ENCODE peak calls at places on chromosomes 3 and 15, in seven cellular contexts. Y is uterus, N is fibroblast of pulmonary artery, F is NCI-H146, M is GDM1, X is IMR-90, V is GM03348. U is an unnamed sample.

GRCh38 chr3:10970306-10970979 is 22.1 kb upstream of the SLC6A1 start:
- DNase-seq in Y (no peak), N (no peak), F (no peak), M (no peak), X (no peak), V (no peak), U (no peak)

GRCh38 chr15:101455291-101455916 is 34.1 kb downstream of the PCSK6 start:
- DNase-seq in Y (no peak), N (no peak), F (no peak), M (no peak), X (no peak), V (peak; percentile 58), U (peak; percentile 71)

GRCh38 chr3:69719292-69719691 is 20.0 kb upstream of the MITF start:
- DNase-seq in Y (no peak), N (no peak), F (no peak), M (no peak), X (no peak), V (no peak), U (no peak)

GRCh38 chr3:150447631-150448465 is 39.8 kb downstream of the TSC22D2 start:
- DNase-seq in Y (no peak), N (no peak), F (no peak), M (no peak), X (no peak), V (no peak), U (no peak)

GRCh38 chr3:135007622-135008021 is 212.6 kb downstream of the EPHB1 start:
- DNase-seq in Y (no peak), N (no peak), F (no peak), M (no peak), X (no peak), V (no peak), U (no peak)

GRCh38 chr3:99023590-99024192 is 122.2 kb upstream of the DCBLD2 start:
- DNase-seq in Y (no peak), N (peak; percentile 72), F (peak; percentile 7), M (no peak), X (peak; percentile 56), V (peak; percentile 57), U (peak; percentile 4)

GRCh38 chr3:30576946-30577345 is 29.5 kb upstream of the TGFBR2 start:
- DNase-seq in Y (no peak), N (no peak), F (no peak), M (no peak), X (peak; percentile 31), V (no peak), U (no peak)

GRCh38 chr3:119944091-119944490 is 150.2 kb downstream of the GSK3B start:
- DNase-seq in Y (no peak), N (no peak), F (no peak), M (no peak), X (no peak), V (no peak), U (no peak)

GRCh38 chr3:129985113-129985512 is 10.6 kb downstream of the TRH start:
- DNase-seq in Y (no peak), N (no peak), F (peak; percentile 64), M (no peak), X (no peak), V (no peak), U (no peak)

GRCh38 chr3:12351145-12351544 is 62.3 kb downstream of the PPARG start:
- DNase-seq in Y (no peak), N (peak; percentile 42), F (no peak), M (no peak), X (no peak), V (no peak), U (peak; percentile 90)

GRCh38 chr3:13713396-13713795 is 164.5 kb downstream of the FBLN2 start:
- DNase-seq in Y (peak; percentile 3), N (no peak), F (no peak), M (no peak), X (no peak), V (no peak), U (no peak)

GRCh38 chr3:187150186-187150585 is 10.9 kb upstream of the RPL39L start:
- DNase-seq in Y (no peak), N (no peak), F (no peak), M (no peak), X (no peak), V (no peak), U (no peak)

GRCh38 chr3:197540961-197541377 is 14.8 kb downstream of the BDH1 start:
- DNase-seq in Y (no peak), N (no peak), F (no peak), M (no peak), X (no peak), V (no peak), U (no peak)

GRCh38 chr3:49217688-49218470 is 46.5 kb downstream of the KLHDC8B start:
- DNase-seq in Y (peak; percentile 47), N (peak; percentile 16), F (no peak), M (no peak), X (no peak), V (no peak), U (no peak)

GRCh38 chr15:65085990-65086679 is 9.6 kb downstream of the KBTBD13 start:
- DNase-seq in Y (no peak), N (peak; percentile 39), F (peak; percentile 38), M (no peak), X (peak; percentile 16), V (peak; percentile 45), U (no peak)

GRCh38 chr3:141945726-141946125 is 69.3 kb downstream of the ATP1B3 start:
- DNase-seq in Y (no peak), N (no peak), F (no peak), M (no peak), X (no peak), V (no peak), U (no peak)

GRCh38 chr3:190644766-190645165 is 130.9 kb downstream of the IL1RAP start:
- DNase-seq in Y (no peak), N (peak; percentile 12), F (peak; percentile 85), M (no peak), X (peak; percentile 67), V (peak; percentile 7), U (no peak)

GRCh38 chr15:96047255-96047931 is 283.1 kb upstream of the NR2F2 start:
- DNase-seq in Y (peak; percentile 22), N (peak; percentile 90), F (no peak), M (no peak), X (peak; percentile 98), V (peak; percentile 75), U (no peak)

GRCh38 chr15:71784719-71785118 is 25.6 kb upstream of the NR2E3 start:
- DNase-seq in Y (no peak), N (no peak), F (no peak), M (no peak), X (no peak), V (no peak), U (no peak)

GRCh38 chr3:147361671-147362420 is 44.5 kb downstream of the ZIC4 start:
- DNase-seq in Y (no peak), N (peak; percentile 5), F (peak; percentile 92), M (peak; percentile 19), X (no peak), V (peak; percentile 42), U (peak; percentile 21)

GRCh38 chr3:72329354-72329753 is 518.9 kb downstream of the SHQ1 start:
- DNase-seq in Y (peak; percentile 56), N (peak; percentile 48), F (no peak), M (no peak), X (no peak), V (no peak), U (no peak)

GRCh38 chr15:67093146-67093874 is 27.9 kb downstream of the SMAD3 start:
- DNase-seq in Y (no peak), N (no peak), F (no peak), M (peak; percentile 44), X (no peak), V (no peak), U (peak; percentile 96)

GRCh38 chr3:45185052-45185451 is 38.9 kb upstream of the CDCP1 start:
- DNase-seq in Y (no peak), N (no peak), F (no peak), M (no peak), X (no peak), V (no peak), U (no peak)

GRCh38 chr15:100759116-100759515 is 120.5 kb upstream of the ALDH1A3 start:
- DNase-seq in Y (no peak), N (peak; percentile 66), F (no peak), M (no peak), X (peak; percentile 85), V (peak; percentile 83), U (no peak)

GRCh38 chr15:83284563-83285283 is at the start of gene BNC1:
- DNase-seq in Y (no peak), N (peak; percentile 31), F (no peak), M (no peak), X (no peak), V (peak; percentile 74), U (no peak)

GRCh38 chr15:90286678-90287077 is 21.2 kb downstream of the NGRN start:
- DNase-seq in Y (no peak), N (peak; percentile 58), F (no peak), M (no peak), X (peak; percentile 25), V (peak; percentile 31), U (peak; percentile 53)

GRCh38 chr15:36110659-36110993 is 468.8 kb upstream of the CDIN1 start:
- DNase-seq in Y (no peak), N (no peak), F (no peak), M (no peak), X (peak; percentile 54), V (no peak), U (no peak)

GRCh38 chr3:142866841-142867631 is 21.8 kb downstream of the PCOLCE2 start:
- DNase-seq in Y (no peak), N (no peak), F (peak; percentile 100), M (no peak), X (no peak), V (no peak), U (no peak)

GRCh38 chr3:149333518-149333859 is at the start of gene TM4SF18:
- DNase-seq in Y (no peak), N (no peak), F (no peak), M (no peak), X (no peak), V (no peak), U (no peak)

GRCh38 chr3:67059443-67059842 is 61.3 kb downstream of the KBTBD8 start:
- DNase-seq in Y (no peak), N (no peak), F (no peak), M (no peak), X (no peak), V (no peak), U (no peak)

GRCh38 chr15:73142802-73143762 is 90.8 kb downstream of the NEO1 start:
- DNase-seq in Y (no peak), N (no peak), F (no peak), M (no peak), X (no peak), V (no peak), U (no peak)

GRCh38 chr3:69746119-69746518 is 6.9 kb downstream of the MITF start:
- DNase-seq in Y (no peak), N (no peak), F (no peak), M (no peak), X (peak; percentile 71), V (no peak), U (no peak)

GRCh38 chr3:105458518-105459215 is 92.0 kb downstream of the ALCAM start:
- DNase-seq in Y (no peak), N (peak; percentile 65), F (no peak), M (no peak), X (peak; percentile 50), V (peak; percentile 52), U (no peak)

GRCh38 chr3:109241459-109241858 is 74.9 kb downstream of the DPPA2 start:
- DNase-seq in Y (no peak), N (no peak), F (no peak), M (no peak), X (no peak), V (no peak), U (no peak)

GRCh38 chr3:115792206-115792955 is 169.1 kb downstream of the GAP43 start:
- DNase-seq in Y (no peak), N (no peak), F (no peak), M (no peak), X (peak; percentile 52), V (no peak), U (no peak)

GRCh38 chr3:51968883-51969674 is 1.8 kb upstream of the PCBP4 start:
- DNase-seq in Y (no peak), N (no peak), F (no peak), M (no peak), X (no peak), V (no peak), U (no peak)

GRCh38 chr15:90001062-90001682 is at the start of gene ZNF710:
- DNase-seq in Y (peak; percentile 71), N (peak; percentile 70), F (peak; percentile 53), M (peak; percentile 23), X (peak; percentile 66), V (peak; percentile 84), U (no peak)

GRCh38 chr3:114376516-114376915 is 82.7 kb downstream of the TIGIT start:
- DNase-seq in Y (no peak), N (no peak), F (no peak), M (no peak), X (no peak), V (no peak), U (no peak)

U was measured in HL-60.